ENCODE peak calls at places on chromosomes 12 and 14, in six cellular contexts. One of them, this sample, is unnamed.

GRCh38 chr12:50297027-50297426 is 13.7 kb upstream of the LIMA1 start:
- DNase-seq in RWPE1: no peak
- DNase-seq in ovary: no peak
- DNase-seq in BJ: no peak
- DNase-seq in IMR-90: no peak
- DNase-seq in lower lobe of right lung: no peak
- DNase-seq in this sample: no peak

GRCh38 chr14:89185919-89186849 is 230.8 kb downstream of the FOXN3 start:
- DNase-seq in lower lobe of right lung: no peak
- DNase-seq in IMR-90: peak; percentile 88
- DNase-seq in BJ: no peak
- DNase-seq in RWPE1: peak; percentile 89
- DNase-seq in ovary: no peak
- DNase-seq in this sample: no peak

GRCh38 chr14:75539562-75540478 is 17.6 kb downstream of the BATF start:
- DNase-seq in RWPE1: no peak
- DNase-seq in IMR-90: no peak
- DNase-seq in lower lobe of right lung: no peak
- DNase-seq in ovary: no peak
- DNase-seq in BJ: no peak
- DNase-seq in this sample: no peak

GRCh38 chr14:31440280-31440679 is 17.0 kb downstream of the DTD2 start:
- DNase-seq in ovary: no peak
- DNase-seq in BJ: no peak
- DNase-seq in lower lobe of right lung: no peak
- DNase-seq in IMR-90: no peak
- DNase-seq in RWPE1: no peak
- DNase-seq in this sample: no peak

GRCh38 chr12:70660002-70660604 is 22.9 kb upstream of the PTPRB start:
- DNase-seq in RWPE1: no peak
- DNase-seq in lower lobe of right lung: no peak
- DNase-seq in ovary: no peak
- DNase-seq in IMR-90: no peak
- DNase-seq in BJ: no peak
- DNase-seq in this sample: no peak

GRCh38 chr12:68100241-68100640 is 59.3 kb downstream of the IFNG start:
- DNase-seq in IMR-90: no peak
- DNase-seq in lower lobe of right lung: no peak
- DNase-seq in RWPE1: peak; percentile 81
- DNase-seq in ovary: no peak
- DNase-seq in BJ: no peak
- DNase-seq in this sample: peak; percentile 16

GRCh38 chr12:57461904-57462306 is 2.3 kb downstream of the GLI1 start:
- DNase-seq in BJ: no peak
- DNase-seq in RWPE1: peak; percentile 42
- DNase-seq in ovary: no peak
- DNase-seq in IMR-90: peak; percentile 33
- DNase-seq in lower lobe of right lung: no peak
- DNase-seq in this sample: no peak

GRCh38 chr14:106556665-106557289 is 1030.4 kb downstream of the TMEM121 start:
- DNase-seq in RWPE1: peak; percentile 29
- DNase-seq in ovary: no peak
- DNase-seq in BJ: no peak
- DNase-seq in lower lobe of right lung: peak; percentile 77
- DNase-seq in IMR-90: no peak
- DNase-seq in this sample: peak; percentile 81

GRCh38 chr12:90301734-90302133 is 593.1 kb upstream of the ATP2B1 start:
- DNase-seq in ovary: no peak
- DNase-seq in BJ: no peak
- DNase-seq in lower lobe of right lung: no peak
- DNase-seq in IMR-90: no peak
- DNase-seq in RWPE1: no peak
- DNase-seq in this sample: no peak

GRCh38 chr12:89405626-89406342 is 53.5 kb upstream of the DUSP6 start:
- DNase-seq in BJ: no peak
- DNase-seq in RWPE1: no peak
- DNase-seq in lower lobe of right lung: no peak
- DNase-seq in IMR-90: no peak
- DNase-seq in ovary: no peak
- DNase-seq in this sample: no peak

GRCh38 chr14:65927871-65928270 is 515.3 kb downstream of the FUT8 start:
- DNase-seq in BJ: no peak
- DNase-seq in RWPE1: no peak
- DNase-seq in IMR-90: no peak
- DNase-seq in ovary: no peak
- DNase-seq in lower lobe of right lung: no peak
- DNase-seq in this sample: peak; percentile 6

GRCh38 chr14:31564194-31564593 is 3.0 kb downstream of the NUBPL start:
- DNase-seq in ovary: no peak
- DNase-seq in BJ: no peak
- DNase-seq in RWPE1: no peak
- DNase-seq in IMR-90: no peak
- DNase-seq in lower lobe of right lung: no peak
- DNase-seq in this sample: no peak

GRCh38 chr12:65892905-65893304 is 68.6 kb downstream of the HMGA2 start:
- DNase-seq in lower lobe of right lung: no peak
- DNase-seq in RWPE1: peak; percentile 29
- DNase-seq in IMR-90: peak; percentile 87
- DNase-seq in ovary: no peak
- DNase-seq in BJ: no peak
- DNase-seq in this sample: no peak

GRCh38 chr14:63672417-63673180 is 30.9 kb upstream of the WDR89 start:
- DNase-seq in IMR-90: peak; percentile 36
- DNase-seq in ovary: no peak
- DNase-seq in BJ: peak; percentile 31
- DNase-seq in lower lobe of right lung: no peak
- DNase-seq in RWPE1: no peak
- DNase-seq in this sample: peak; percentile 49

GRCh38 chr12:125674554-125674953 is 609.3 kb downstream of the AACS start:
- DNase-seq in lower lobe of right lung: no peak
- DNase-seq in ovary: no peak
- DNase-seq in RWPE1: no peak
- DNase-seq in IMR-90: no peak
- DNase-seq in BJ: no peak
- DNase-seq in this sample: no peak

GRCh38 chr14:69040343-69040742 is 61.2 kb upstream of the ACTN1 start:
- DNase-seq in lower lobe of right lung: no peak
- DNase-seq in RWPE1: no peak
- DNase-seq in BJ: no peak
- DNase-seq in IMR-90: no peak
- DNase-seq in ovary: no peak
- DNase-seq in this sample: no peak

GRCh38 chr14:54503476-54503875 is 6.2 kb upstream of the CGRRF1 start:
- DNase-seq in RWPE1: no peak
- DNase-seq in BJ: no peak
- DNase-seq in lower lobe of right lung: no peak
- DNase-seq in IMR-90: peak; percentile 47
- DNase-seq in ovary: no peak
- DNase-seq in this sample: peak; percentile 25

GRCh38 chr14:38208825-38209562 is 1.3 kb downstream of the SSTR1 start:
- DNase-seq in lower lobe of right lung: peak; percentile 44
- DNase-seq in RWPE1: no peak
- DNase-seq in IMR-90: peak; percentile 74
- DNase-seq in BJ: no peak
- DNase-seq in ovary: no peak
- DNase-seq in this sample: peak; percentile 58

GRCh38 chr12:99824900-99825562 is 159.7 kb downstream of the ANKS1B start:
- DNase-seq in IMR-90: no peak
- DNase-seq in BJ: no peak
- DNase-seq in RWPE1: no peak
- DNase-seq in lower lobe of right lung: no peak
- DNase-seq in ovary: no peak
- DNase-seq in this sample: no peak

GRCh38 chr12:80101126-80101525 is 1.8 kb downstream of the OTOGL start:
- DNase-seq in BJ: no peak
- DNase-seq in ovary: no peak
- DNase-seq in IMR-90: no peak
- DNase-seq in RWPE1: peak; percentile 62
- DNase-seq in lower lobe of right lung: no peak
- DNase-seq in this sample: no peak

GRCh38 chr14:81805785-81806184 is 272.1 kb upstream of the SEL1L start:
- DNase-seq in IMR-90: no peak
- DNase-seq in ovary: no peak
- DNase-seq in RWPE1: no peak
- DNase-seq in BJ: no peak
- DNase-seq in lower lobe of right lung: no peak
- DNase-seq in this sample: no peak

GRCh38 chr14:66247662-66248061 is 238.5 kb upstream of the CCDC196 start:
- DNase-seq in lower lobe of right lung: no peak
- DNase-seq in RWPE1: no peak
- DNase-seq in ovary: no peak
- DNase-seq in BJ: no peak
- DNase-seq in IMR-90: no peak
- DNase-seq in this sample: no peak

GRCh38 chr12:53236443-53237111 is 4.6 kb upstream of the RARG start:
- DNase-seq in IMR-90: no peak
- DNase-seq in lower lobe of right lung: peak; percentile 8
- DNase-seq in ovary: no peak
- DNase-seq in RWPE1: no peak
- DNase-seq in BJ: no peak
- DNase-seq in this sample: no peak

GRCh38 chr12:124032265-124032886 is 59.4 kb downstream of the ZNF664 start:
- DNase-seq in RWPE1: peak; percentile 80
- DNase-seq in ovary: peak; percentile 59
- DNase-seq in lower lobe of right lung: no peak
- DNase-seq in BJ: no peak
- DNase-seq in IMR-90: peak; percentile 71
- DNase-seq in this sample: peak; percentile 73

GRCh38 chr14:100039903-100040302 is 25.3 kb upstream of the EVL start:
- DNase-seq in ovary: no peak
- DNase-seq in RWPE1: no peak
- DNase-seq in IMR-90: no peak
- DNase-seq in BJ: no peak
- DNase-seq in lower lobe of right lung: no peak
- DNase-seq in this sample: no peak

GRCh38 chr14:27184371-27184901 is 586.6 kb upstream of the NOVA1 start:
- DNase-seq in IMR-90: no peak
- DNase-seq in RWPE1: no peak
- DNase-seq in lower lobe of right lung: no peak
- DNase-seq in ovary: no peak
- DNase-seq in BJ: no peak
- DNase-seq in this sample: no peak

DNA sequence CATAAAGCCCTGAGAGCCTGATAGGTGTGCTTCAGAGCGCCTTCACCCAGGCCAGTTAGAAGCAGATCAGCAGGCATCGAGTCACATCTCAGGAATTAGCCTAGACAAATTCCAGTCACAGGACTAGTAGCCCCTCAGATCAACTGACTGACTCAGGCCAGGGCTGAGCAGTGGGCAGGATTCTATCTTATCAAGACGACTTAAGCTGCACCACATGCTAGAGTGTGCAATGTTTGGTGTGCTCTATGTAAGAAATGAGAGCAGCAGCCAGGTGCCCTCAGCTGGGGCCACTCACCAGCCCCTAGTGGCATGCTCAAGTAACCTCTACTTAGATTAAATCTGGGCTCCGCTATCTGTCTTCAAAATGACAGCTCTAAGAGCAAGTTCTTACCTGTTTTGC is 19.7 kb upstream of the NGB start:
- DNase-seq in IMR-90: peak; percentile 75
- DNase-seq in lower lobe of right lung: no peak
- DNase-seq in RWPE1: no peak
- DNase-seq in BJ: no peak
- DNase-seq in ovary: no peak
- DNase-seq in this sample: no peak
- TF ChIP-seq CTCF in IMR-90: peak; percentile 12
- TF ChIP-seq CTCF in lower lobe of right lung: no peak
- TF ChIP-seq CTCF in RWPE1: no peak
- TF ChIP-seq CTCF in BJ: no peak
- TF ChIP-seq CTCF in ovary: no peak
- TF ChIP-seq CTCF in this sample: no peak

GRCh38 chr14:91417983-91418386 is 365 bp upstream of the CCDC88C start:
- DNase-seq in ovary: no peak
- DNase-seq in IMR-90: no peak
- DNase-seq in BJ: no peak
- DNase-seq in RWPE1: peak; percentile 57
- DNase-seq in lower lobe of right lung: peak; percentile 69
- DNase-seq in this sample: peak; percentile 68
- TF ChIP-seq CTCF in ovary: no peak
- TF ChIP-seq CTCF in IMR-90: no peak
- TF ChIP-seq CTCF in BJ: no peak
- TF ChIP-seq CTCF in RWPE1: no peak
- TF ChIP-seq CTCF in lower lobe of right lung: no peak
- TF ChIP-seq CTCF in this sample: no peak

GRCh38 chr12:103773109-103773905 is 67.7 kb downstream of the NT5DC3 start:
- DNase-seq in lower lobe of right lung: no peak
- DNase-seq in BJ: no peak
- DNase-seq in IMR-90: peak; percentile 17
- DNase-seq in RWPE1: no peak
- DNase-seq in ovary: no peak
- DNase-seq in this sample: no peak

GRCh38 chr12:103772367-103773108 is 68.5 kb downstream of the NT5DC3 start:
- DNase-seq in lower lobe of right lung: no peak
- DNase-seq in RWPE1: no peak
- DNase-seq in IMR-90: no peak
- DNase-seq in BJ: no peak
- DNase-seq in ovary: no peak
- DNase-seq in this sample: no peak

GRCh38 chr12:103768467-103769123 is 72.4 kb downstream of the NT5DC3 start:
- DNase-seq in BJ: no peak
- DNase-seq in RWPE1: no peak
- DNase-seq in lower lobe of right lung: no peak
- DNase-seq in IMR-90: no peak
- DNase-seq in ovary: no peak
- DNase-seq in this sample: no peak

GRCh38 chr12:103769240-103769945 is 71.6 kb downstream of the NT5DC3 start:
- DNase-seq in BJ: no peak
- DNase-seq in lower lobe of right lung: no peak
- DNase-seq in ovary: no peak
- DNase-seq in IMR-90: no peak
- DNase-seq in RWPE1: no peak
- DNase-seq in this sample: no peak

DNA sequence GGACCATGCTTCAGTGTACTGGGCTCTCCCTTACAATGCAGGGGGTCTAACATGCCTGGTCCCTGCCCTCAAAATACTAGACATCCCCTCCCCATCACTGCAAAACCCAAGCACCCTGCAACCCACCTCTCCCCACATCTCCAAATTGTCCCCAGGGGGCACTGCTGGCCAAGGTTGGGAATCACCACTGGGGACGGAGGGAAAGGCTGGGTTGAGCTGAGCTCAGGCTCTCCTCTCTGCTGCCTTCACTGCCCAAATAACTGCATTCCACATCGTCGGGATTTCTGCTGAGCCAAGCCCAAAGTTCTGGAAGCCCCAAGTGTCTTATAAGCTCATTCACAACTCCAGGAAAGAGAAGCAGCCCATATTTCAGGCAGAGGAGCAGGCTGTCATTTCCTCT is 69.6 kb downstream of the NT5DC3 start:
- DNase-seq in ovary: peak; percentile 25
- DNase-seq in BJ: no peak
- DNase-seq in IMR-90: peak; percentile 44
- DNase-seq in lower lobe of right lung: no peak
- DNase-seq in RWPE1: peak; percentile 24
- DNase-seq in this sample: peak; percentile 75
- TF ChIP-seq CTCF in ovary: no peak
- TF ChIP-seq CTCF in BJ: peak; percentile 82
- TF ChIP-seq CTCF in IMR-90: peak; percentile 72
- TF ChIP-seq CTCF in lower lobe of right lung: peak; percentile 47
- TF ChIP-seq CTCF in RWPE1: peak; percentile 35
- TF ChIP-seq CTCF in this sample: peak; percentile 72

GRCh38 chr14:97052001-97052400 is 254.8 kb downstream of the VRK1 start:
- DNase-seq in BJ: no peak
- DNase-seq in ovary: no peak
- DNase-seq in RWPE1: no peak
- DNase-seq in IMR-90: no peak
- DNase-seq in lower lobe of right lung: no peak
- DNase-seq in this sample: no peak

GRCh38 chr14:97046991-97047390 is 249.8 kb downstream of the VRK1 start:
- DNase-seq in BJ: no peak
- DNase-seq in ovary: no peak
- DNase-seq in lower lobe of right lung: no peak
- DNase-seq in RWPE1: no peak
- DNase-seq in IMR-90: no peak
- DNase-seq in this sample: no peak
- TF ChIP-seq CTCF in BJ: no peak
- TF ChIP-seq CTCF in ovary: no peak
- TF ChIP-seq CTCF in lower lobe of right lung: no peak
- TF ChIP-seq CTCF in RWPE1: no peak
- TF ChIP-seq CTCF in IMR-90: no peak
- TF ChIP-seq CTCF in this sample: no peak

This sample was measured in Calu3.